ENCODE peak calls at places on chromosomes 2 and 18, in seven cellular contexts. A is GM13976; W is stimulated activated CD8-positive, alpha-beta memory T cell treated with anti-CD3 and anti-CD28 coated beads, Interleukin-15, amount 100 ng/mL, for 48 hours; E is fibroblast of mammary gland; J is MM.1S; P is CD8-positive, alpha-beta T cell; M is Peyer's patch. K is an unnamed sample.

GRCh38 chr2:133791191-133791590 is 222.9 kb upstream of the NCKAP5 start:
- DNase-seq in A (no peak), W (no peak), E (peak), J (no peak), P (no peak), M (no peak), K (no peak)

GRCh38 chr2:105934467-105934866 is 189.8 kb downstream of the NCK2 start:
- DNase-seq in A (no peak), W (no peak), E (no peak), J (no peak), P (peak), M (peak), K (no peak)

GRCh38 chr2:202848813-202849212 is 22.8 kb downstream of the ICA1L start:
- DNase-seq in A (no peak), W (no peak), E (no peak), J (no peak), P (no peak), M (no peak), K (no peak)

GRCh38 chr2:234249873-234250272 is 199.4 kb downstream of the SPP2 start:
- DNase-seq in A (no peak), W (no peak), E (peak), J (no peak), P (no peak), M (no peak), K (no peak)

GRCh38 chr18:56511996-56512395 is 126.4 kb downstream of the TXNL1 start:
- DNase-seq in A (no peak), W (no peak), E (no peak), J (peak), P (no peak), M (no peak), K (peak)

GRCh38 chr2:75560022-75560767 is 544 bp downstream of the EVA1A start:
- DNase-seq in A (peak), W (no peak), E (peak), J (peak), P (no peak), M (no peak), K (peak)

GRCh38 chr2:240561325-240561971 is 1.3 kb downstream of the DUSP28 start:
- DNase-seq in A (peak), W (no peak), E (peak), J (peak), P (no peak), M (peak), K (no peak)

GRCh38 chr18:69898241-69898861 is 49.3 kb downstream of the CD226 start:
- DNase-seq in A (peak), W (peak), E (no peak), J (no peak), P (peak), M (no peak), K (peak)

GRCh38 chr2:28414583-28414982 is 21.9 kb downstream of the FOSL2 start:
- DNase-seq in A (no peak), W (no peak), E (no peak), J (no peak), P (no peak), M (no peak), K (no peak)

GRCh38 chr18:42281124-42281523 is 326.1 kb downstream of the PIK3C3 start:
- DNase-seq in A (no peak), W (no peak), E (no peak), J (no peak), P (no peak), M (no peak), K (no peak)

GRCh38 chr2:19674051-19675002 is 227.5 kb downstream of the TTC32 start:
- DNase-seq in A (no peak), W (no peak), E (peak), J (no peak), P (no peak), M (no peak), K (no peak)

GRCh38 chr18:26778054-26778393 is 87.5 kb downstream of the AQP4 start:
- DNase-seq in A (no peak), W (no peak), E (no peak), J (no peak), P (no peak), M (no peak), K (no peak)

GRCh38 chr2:85438291-85439110 is 20.0 kb downstream of the SH2D6 start:
- DNase-seq in A (no peak), W (no peak), E (no peak), J (no peak), P (no peak), M (no peak), K (no peak)

GRCh38 chr2:72983500-72984039 is 66.3 kb downstream of the EMX1 start:
- DNase-seq in A (no peak), W (no peak), E (no peak), J (no peak), P (no peak), M (no peak), K (no peak)

K was measured in GM13977.